ENCODE peak calls at places on chromosome 16, in four cellular contexts. R is NCI-H524; F is stimulated activated CD8-positive, alpha-beta memory T cell treated with anti-CD3 and anti-CD28 coated beads, Interleukin-15, amount 100 ng/mL, for 1 hour; G is occipital lobe. Y is an unnamed sample.

GRCh38 chr16:88705076-88705684 is 1.0 kb downstream of the RNF166 start:
- DNase-seq in R (no peak), F (no peak), G (no peak), Y (peak)

GRCh38 chr16:86879268-86879667 is 300.9 kb downstream of the FOXL1 start:
- DNase-seq in R (no peak), F (no peak), G (no peak), Y (no peak)

GRCh38 chr16:30054959-30055553 is 10.5 kb upstream of the ALDOA start:
- DNase-seq in R (no peak), F (no peak), G (no peak), Y (no peak)

GRCh38 chr16:57620316-57621231 is 7.9 kb upstream of the ADGRG1 start:
- DNase-seq in R (peak), F (no peak), G (no peak), Y (no peak)

GRCh38 chr16:82183004-82183397 is 13.0 kb upstream of the MPHOSPH6 start:
- DNase-seq in R (no peak), F (no peak), G (no peak), Y (no peak)

GRCh38 chr16:77211880-77212735 is 12.9 kb downstream of the SYCE1L start:
- DNase-seq in R (peak), F (peak), G (no peak), Y (no peak)

GRCh38 chr16:85390511-85391174 is 222.5 kb upstream of the GSE1 start:
- DNase-seq in R (no peak), F (no peak), G (no peak), Y (no peak)

GRCh38 chr16:9139965-9140364 is 48.5 kb downstream of the HAPSTR1 start:
- DNase-seq in R (no peak), F (no peak), G (no peak), Y (no peak)

GRCh38 chr16:23375643-23376042 is 73.5 kb downstream of the SCNN1B start:
- DNase-seq in R (no peak), F (no peak), G (no peak), Y (no peak)

GRCh38 chr16:67441289-67441753 is 10.4 kb downstream of the HSD11B2 start:
- DNase-seq in R (peak), F (no peak), G (no peak), Y (no peak)

GRCh38 chr16:89706446-89707260 is 5.1 kb upstream of the SPATA2L start:
- DNase-seq in R (no peak), F (no peak), G (no peak), Y (no peak)

GRCh38 chr16:66898207-66898606 is 17.9 kb downstream of the PDP2 start:
- DNase-seq in R (no peak), F (no peak), G (no peak), Y (no peak)

GRCh38 chr16:49763826-49764225 is 92.1 kb downstream of the ZNF423 start:
- DNase-seq in R (no peak), F (no peak), G (no peak), Y (no peak)

GRCh38 chr16:88685156-88686061 is 898 bp downstream of the SNAI3 start:
- DNase-seq in R (no peak), F (peak), G (peak), Y (no peak)

GRCh38 chr16:57694191-57694555 is 433 bp upstream of the DRC7 start:
- DNase-seq in R (no peak), F (no peak), G (no peak), Y (no peak)

GRCh38 chr16:28587386-28587785 is 9.5 kb downstream of the SULT1A2 start:
- DNase-seq in R (no peak), F (no peak), G (no peak), Y (no peak)

GRCh38 chr16:52873997-52874500 is 178.6 kb downstream of the CHD9NB start:
- DNase-seq in R (no peak), F (no peak), G (no peak), Y (no peak)

GRCh38 chr16:58128721-58129096 is 472 bp downstream of the CFAP20 start:
- DNase-seq in R (no peak), F (no peak), G (no peak), Y (no peak)

GRCh38 chr16:19696312-19696711 is 21.7 kb downstream of the KNOP1 start:
- DNase-seq in R (no peak), F (peak), G (no peak), Y (peak)

GRCh38 chr16:24839347-24839972 is 6.3 kb upstream of the SLC5A11 start:
- DNase-seq in R (no peak), F (no peak), G (no peak), Y (no peak)

GRCh38 chr16:78505544-78506371 is 406.3 kb downstream of the WWOX start:
- DNase-seq in R (no peak), F (no peak), G (no peak), Y (peak)

GRCh38 chr16:53085539-53086450 is 31.0 kb downstream of the CHD9 start:
- DNase-seq in R (peak), F (no peak), G (no peak), Y (no peak)

GRCh38 chr16:28110074-28110473 is 46.6 kb upstream of the GSG1L start:
- DNase-seq in R (no peak), F (no peak), G (no peak), Y (no peak)